ENCODE peak calls at places on chromosomes 2 and 18, in four cellular contexts. C, G, B and A are unnamed samples.

GRCh38 chr2:109383505-109384307 is 230.1 kb downstream of the SEPTIN10 start:
- DNase-seq in C (no peak), G (no peak), B (peak), A (no peak)

GRCh38 chr2:58650781-58651180 is 409.7 kb upstream of the FANCL start:
- DNase-seq in C (no peak), G (no peak), B (no peak), A (no peak)

GRCh38 chr18:582465-582864 is 2.3 kb downstream of the CETN1 start:
- DNase-seq in C (no peak), G (no peak), B (no peak), A (no peak)

GRCh38 chr2:54396107-54396506 is 60.0 kb upstream of the SPTBN1 start:
- DNase-seq in C (peak), G (no peak), B (no peak), A (no peak)

GRCh38 chr2:101802329-101802728 is 104.8 kb downstream of the MAP4K4 start:
- DNase-seq in C (no peak), G (no peak), B (no peak), A (no peak)

GRCh38 chr2:191064590-191064989 is 50.6 kb upstream of the STAT1 start:
- DNase-seq in C (no peak), G (peak), B (no peak), A (no peak)

GRCh38 chr2:67571785-67572718 is 174.9 kb downstream of the ETAA1 start:
- DNase-seq in C (peak), G (no peak), B (no peak), A (no peak)

GRCh38 chr2:230723363-230723762 is 10.7 kb downstream of the CAB39 start:
- DNase-seq in C (no peak), G (no peak), B (no peak), A (no peak)

GRCh38 chr2:117087565-117088291 is 726.8 kb upstream of the DDX18 start:
- DNase-seq in C (no peak), G (no peak), B (no peak), A (no peak)

GRCh38 chr18:46134920-46135675 is 30.9 kb downstream of the HAUS1 start:
- DNase-seq in C (no peak), G (no peak), B (no peak), A (no peak)

GRCh38 chr2:45178359-45178758 is 169.1 kb upstream of the SIX2 start:
- DNase-seq in C (no peak), G (no peak), B (no peak), A (no peak)

GRCh38 chr2:71563872-71564271 is 110.5 kb downstream of the DYSF start:
- DNase-seq in C (no peak), G (no peak), B (no peak), A (no peak)

GRCh38 chr18:48488388-48488850 is 50.4 kb upstream of the CTIF start:
- DNase-seq in C (peak), G (no peak), B (peak), A (peak)

GRCh38 chr2:132403176-132403575 is 13.4 kb upstream of the GPR39 start:
- DNase-seq in C (no peak), G (no peak), B (no peak), A (no peak)

GRCh38 chr2:218261424-218262273 is 834 bp downstream of the GPBAR1 start:
- DNase-seq in C (no peak), G (no peak), B (peak), A (no peak)

GRCh38 chr2:17303054-17303453 is 215.2 kb downstream of the RAD51AP2 start:
- DNase-seq in C (peak), G (no peak), B (no peak), A (no peak)

GRCh38 chr18:74166397-74166796 is 18.1 kb downstream of the TIMM21 start:
- DNase-seq in C (no peak), G (no peak), B (no peak), A (no peak)

GRCh38 chr2:12817870-12818269 is 101.1 kb downstream of the TRIB2 start:
- DNase-seq in C (no peak), G (no peak), B (no peak), A (no peak)

GRCh38 chr2:215171151-215171550 is 32.7 kb upstream of the ABCA12 start:
- DNase-seq in C (peak), G (no peak), B (no peak), A (no peak)

GRCh38 chr2:230902180-230902899 is 22.7 kb downstream of the GPR55 start:
- DNase-seq in C (peak), G (no peak), B (peak), A (no peak)

GRCh38 chr2:99827296-99827999 is 314.9 kb downstream of the AFF3 start:
- DNase-seq in C (no peak), G (no peak), B (no peak), A (no peak)

GRCh38 chr2:3827673-3828575 is 124.5 kb downstream of the DCDC2C start:
- DNase-seq in C (peak), G (no peak), B (no peak), A (no peak)

GRCh38 chr2:54558976-54559410 is 102.9 kb downstream of the SPTBN1 start:
- DNase-seq in C (peak), G (no peak), B (no peak), A (no peak)

GRCh38 chr2:197972017-197972416 is 167.6 kb downstream of the PLCL1 start:
- DNase-seq in C (peak), G (no peak), B (peak), A (peak)

GRCh38 chr18:13376841-13377351 is 158.3 kb downstream of the LDLRAD4 start:
- DNase-seq in C (no peak), G (peak), B (no peak), A (no peak)

GRCh38 chr2:85850451-85850850 is 38.3 kb downstream of the ST3GAL5 start:
- DNase-seq in C (no peak), G (no peak), B (no peak), A (no peak)

GRCh38 chr2:26759845-26760244 is 4.2 kb upstream of the SLC35F6 start:
- DNase-seq in C (no peak), G (no peak), B (no peak), A (no peak)

GRCh38 chr2:229129738-229130371 is 141.2 kb downstream of the PID1 start:
- DNase-seq in C (peak), G (no peak), B (no peak), A (no peak)

GRCh38 chr2:1907849-1908533 is 163.7 kb upstream of the PXDN start:
- DNase-seq in C (no peak), G (no peak), B (no peak), A (no peak)

GRCh38 chr18:24659837-24660720 is 199.6 kb downstream of the HRH4 start:
- DNase-seq in C (no peak), G (no peak), B (no peak), A (peak)

GRCh38 chr2:121608367-121608766 is 40.9 kb downstream of the CLASP1 start:
- DNase-seq in C (peak), G (no peak), B (no peak), A (no peak)

GRCh38 chr2:177728920-177729319 is 336.3 kb downstream of the AGPS start:
- DNase-seq in C (no peak), G (no peak), B (no peak), A (no peak)

GRCh38 chr2:53630001-53630606 is 137.5 kb upstream of the CHAC2 start:
- DNase-seq in C (no peak), G (no peak), B (no peak), A (no peak)

GRCh38 chr2:241958818-241959545 is 89.5 kb downstream of the RTP5 start:
- DNase-seq in C (no peak), G (no peak), B (peak), A (no peak)

GRCh38 chr2:46857871-46858696 is 57.5 kb downstream of the MCFD2 start:
- DNase-seq in C (peak), G (no peak), B (no peak), A (no peak)

GRCh38 chr2:188787002-188787660 is 187.0 kb upstream of the COL3A1 start:
- DNase-seq in C (peak), G (no peak), B (no peak), A (no peak)

GRCh38 chr2:64608867-64609228 is 44.9 kb downstream of the SERTAD2 start:
- DNase-seq in C (no peak), G (no peak), B (no peak), A (no peak)

GRCh38 chr2:70104231-70105111 is 17.2 kb downstream of the PCBP1 start:
- DNase-seq in C (peak), G (no peak), B (peak), A (peak)

GRCh38 chr2:8154936-8155335 is 526.9 kb upstream of the ID2 start:
- DNase-seq in C (peak), G (peak), B (no peak), A (no peak)